ENCODE peak calls at places on chromosome 19, in ten cellular contexts. One of them, this sample, is unnamed.

GRCh38 chr19:35013047-35013819 is 13.1 kb downstream of the GRAMD1A start:
- DNase-seq in aorta: peak; percentile 84
- DNase-seq in lower lobe of right lung: peak; percentile 84
- DNase-seq in sigmoid colon: peak; percentile 92
- DNase-seq in CD8-positive, alpha-beta memory T cell: peak; percentile 87
- DNase-seq in brain microvascular endothelial cell: peak; percentile 40
- DNase-seq in thoracic aorta: peak; percentile 46
- DNase-seq in transverse colon: peak; percentile 77
- DNase-seq in IMR-90: peak; percentile 57
- DNase-seq in kidney: peak; percentile 91
- DNase-seq in this sample: no peak

GRCh38 chr19:50922316-50922853 is 11.2 kb upstream of the KLK4 start:
- DNase-seq in aorta: peak; percentile 63
- DNase-seq in lower lobe of right lung: peak; percentile 68
- DNase-seq in sigmoid colon: peak; percentile 80
- DNase-seq in CD8-positive, alpha-beta memory T cell: peak; percentile 61
- DNase-seq in brain microvascular endothelial cell: peak; percentile 37
- DNase-seq in thoracic aorta: no peak
- DNase-seq in transverse colon: peak; percentile 80
- DNase-seq in IMR-90: peak; percentile 67
- DNase-seq in kidney: peak; percentile 80
- DNase-seq in this sample: peak; percentile 72

GRCh38 chr19:50646074-50646807 is 3.0 kb upstream of the C19orf81 start:
- DNase-seq in aorta: no peak
- DNase-seq in lower lobe of right lung: no peak
- DNase-seq in sigmoid colon: no peak
- DNase-seq in CD8-positive, alpha-beta memory T cell: no peak
- DNase-seq in brain microvascular endothelial cell: peak; percentile 79
- DNase-seq in thoracic aorta: no peak
- DNase-seq in transverse colon: no peak
- DNase-seq in IMR-90: peak; percentile 54
- DNase-seq in kidney: no peak
- DNase-seq in this sample: no peak

GRCh38 chr19:33812388-33813330 is 16.0 kb downstream of the KCTD15 start:
- DNase-seq in aorta: no peak
- DNase-seq in lower lobe of right lung: peak; percentile 46
- DNase-seq in sigmoid colon: peak; percentile 40
- DNase-seq in CD8-positive, alpha-beta memory T cell: no peak
- DNase-seq in brain microvascular endothelial cell: no peak
- DNase-seq in thoracic aorta: no peak
- DNase-seq in transverse colon: no peak
- DNase-seq in IMR-90: no peak
- DNase-seq in kidney: peak; percentile 71
- DNase-seq in this sample: no peak

GRCh38 chr19:18006895-18007604 is 920 bp upstream of the ARRDC2 start:
- DNase-seq in aorta: peak; percentile 90
- DNase-seq in lower lobe of right lung: peak; percentile 90
- DNase-seq in sigmoid colon: peak; percentile 91
- DNase-seq in CD8-positive, alpha-beta memory T cell: peak; percentile 82
- DNase-seq in brain microvascular endothelial cell: peak; percentile 64
- DNase-seq in thoracic aorta: no peak
- DNase-seq in transverse colon: peak; percentile 88
- DNase-seq in IMR-90: peak; percentile 62
- DNase-seq in kidney: peak; percentile 93
- DNase-seq in this sample: peak; percentile 80

GRCh38 chr19:41595890-41596280 is 19.9 kb downstream of the CEACAM21 start:
- DNase-seq in aorta: no peak
- DNase-seq in lower lobe of right lung: no peak
- DNase-seq in sigmoid colon: no peak
- DNase-seq in CD8-positive, alpha-beta memory T cell: no peak
- DNase-seq in brain microvascular endothelial cell: no peak
- DNase-seq in thoracic aorta: no peak
- DNase-seq in transverse colon: no peak
- DNase-seq in IMR-90: no peak
- DNase-seq in kidney: no peak
- DNase-seq in this sample: no peak

GRCh38 chr19:35000647-35001501 is 751 bp downstream of the GRAMD1A start:
- DNase-seq in aorta: no peak
- DNase-seq in lower lobe of right lung: peak; percentile 62
- DNase-seq in sigmoid colon: no peak
- DNase-seq in CD8-positive, alpha-beta memory T cell: peak; percentile 76
- DNase-seq in brain microvascular endothelial cell: peak; percentile 31
- DNase-seq in thoracic aorta: no peak
- DNase-seq in transverse colon: peak; percentile 53
- DNase-seq in IMR-90: peak; percentile 50
- DNase-seq in kidney: no peak
- DNase-seq in this sample: no peak

GRCh38 chr19:38277549-38277948 is 13.2 kb downstream of the SPINT2 start:
- DNase-seq in aorta: no peak
- DNase-seq in lower lobe of right lung: no peak
- DNase-seq in sigmoid colon: no peak
- DNase-seq in CD8-positive, alpha-beta memory T cell: no peak
- DNase-seq in brain microvascular endothelial cell: no peak
- DNase-seq in thoracic aorta: no peak
- DNase-seq in transverse colon: no peak
- DNase-seq in IMR-90: peak; percentile 35
- DNase-seq in kidney: no peak
- DNase-seq in this sample: no peak

GRCh38 chr19:37738371-37738770 is 18.8 kb upstream of the ZNF607 start:
- DNase-seq in aorta: no peak
- DNase-seq in lower lobe of right lung: no peak
- DNase-seq in sigmoid colon: no peak
- DNase-seq in CD8-positive, alpha-beta memory T cell: no peak
- DNase-seq in brain microvascular endothelial cell: no peak
- DNase-seq in thoracic aorta: no peak
- DNase-seq in transverse colon: no peak
- DNase-seq in IMR-90: no peak
- DNase-seq in kidney: no peak
- DNase-seq in this sample: no peak

GRCh38 chr19:30402790-30403189 is 30.6 kb downstream of the ZNF536 start:
- DNase-seq in aorta: no peak
- DNase-seq in lower lobe of right lung: no peak
- DNase-seq in sigmoid colon: no peak
- DNase-seq in CD8-positive, alpha-beta memory T cell: no peak
- DNase-seq in brain microvascular endothelial cell: no peak
- DNase-seq in thoracic aorta: no peak
- DNase-seq in transverse colon: no peak
- DNase-seq in IMR-90: no peak
- DNase-seq in kidney: no peak
- DNase-seq in this sample: no peak

GRCh38 chr19:33460221-33460908 is 61.2 kb downstream of the PEPD start:
- DNase-seq in aorta: no peak
- DNase-seq in lower lobe of right lung: peak; percentile 30
- DNase-seq in sigmoid colon: no peak
- DNase-seq in CD8-positive, alpha-beta memory T cell: no peak
- DNase-seq in brain microvascular endothelial cell: no peak
- DNase-seq in thoracic aorta: no peak
- DNase-seq in transverse colon: no peak
- DNase-seq in IMR-90: no peak
- DNase-seq in kidney: no peak
- DNase-seq in this sample: no peak

GRCh38 chr19:46303702-46304397 is 7.0 kb downstream of the HIF3A start:
- DNase-seq in aorta: peak; percentile 50
- DNase-seq in lower lobe of right lung: peak; percentile 90
- DNase-seq in sigmoid colon: peak; percentile 90
- DNase-seq in CD8-positive, alpha-beta memory T cell: no peak
- DNase-seq in brain microvascular endothelial cell: peak; percentile 85
- DNase-seq in thoracic aorta: no peak
- DNase-seq in transverse colon: peak; percentile 95
- DNase-seq in IMR-90: no peak
- DNase-seq in kidney: peak; percentile 93
- DNase-seq in this sample: peak; percentile 54

GRCh38 chr19:39471756-39472536 is 8.7 kb upstream of the TIMM50 start:
- DNase-seq in aorta: no peak
- DNase-seq in lower lobe of right lung: no peak
- DNase-seq in sigmoid colon: no peak
- DNase-seq in CD8-positive, alpha-beta memory T cell: no peak
- DNase-seq in brain microvascular endothelial cell: no peak
- DNase-seq in thoracic aorta: no peak
- DNase-seq in transverse colon: no peak
- DNase-seq in IMR-90: no peak
- DNase-seq in kidney: no peak
- DNase-seq in this sample: no peak

DNA sequence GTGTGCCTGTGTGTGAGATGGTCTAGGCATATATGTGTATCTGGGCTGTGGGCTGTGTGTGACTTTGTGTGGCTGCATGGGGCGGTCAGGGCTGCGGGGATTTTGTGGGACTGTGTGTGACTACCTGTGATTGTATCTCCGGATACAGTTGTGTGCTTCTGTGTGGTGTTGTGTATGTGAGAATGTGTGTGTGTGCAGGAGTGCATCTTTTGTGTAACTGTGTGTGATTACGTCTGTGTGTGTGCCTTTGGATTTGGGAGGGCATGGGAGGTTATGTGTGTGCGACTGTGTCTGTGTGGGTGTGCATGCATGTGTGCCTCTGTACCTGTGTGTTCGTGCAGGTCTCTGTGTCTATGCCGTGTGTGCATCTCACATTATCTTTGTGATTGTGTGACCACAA is 7.4 kb downstream of the EHD2 start:
- DNase-seq in aorta: no peak
- DNase-seq in lower lobe of right lung: no peak
- DNase-seq in sigmoid colon: no peak
- DNase-seq in CD8-positive, alpha-beta memory T cell: no peak
- DNase-seq in brain microvascular endothelial cell: no peak
- DNase-seq in thoracic aorta: no peak
- DNase-seq in transverse colon: no peak
- DNase-seq in IMR-90: no peak
- DNase-seq in kidney: no peak
- DNase-seq in this sample: no peak
- H3K36me3 ChIP-seq in aorta: no peaks in the 10 kb centered on the region
- H3K36me3 ChIP-seq in lower lobe of right lung: peaks cover 35% of the 10 kb centered on the region
- H3K36me3 ChIP-seq in sigmoid colon: peaks cover 13% of the 10 kb centered on the region
- H3K36me3 ChIP-seq in CD8-positive, alpha-beta memory T cell: no peaks in the 10 kb centered on the region
- H3K36me3 ChIP-seq in brain microvascular endothelial cell: peaks cover 38% of the 10 kb centered on the region
- H3K36me3 ChIP-seq in thoracic aorta: peaks cover 20% of the 10 kb centered on the region
- H3K36me3 ChIP-seq in transverse colon: no peaks in the 10 kb centered on the region
- H3K36me3 ChIP-seq in IMR-90: peaks cover 50% of the 10 kb centered on the region
- H3K36me3 ChIP-seq in kidney: no peaks in the 10 kb centered on the region
- H3K36me3 ChIP-seq in this sample: no peaks in the 10 kb centered on the region

DNA sequence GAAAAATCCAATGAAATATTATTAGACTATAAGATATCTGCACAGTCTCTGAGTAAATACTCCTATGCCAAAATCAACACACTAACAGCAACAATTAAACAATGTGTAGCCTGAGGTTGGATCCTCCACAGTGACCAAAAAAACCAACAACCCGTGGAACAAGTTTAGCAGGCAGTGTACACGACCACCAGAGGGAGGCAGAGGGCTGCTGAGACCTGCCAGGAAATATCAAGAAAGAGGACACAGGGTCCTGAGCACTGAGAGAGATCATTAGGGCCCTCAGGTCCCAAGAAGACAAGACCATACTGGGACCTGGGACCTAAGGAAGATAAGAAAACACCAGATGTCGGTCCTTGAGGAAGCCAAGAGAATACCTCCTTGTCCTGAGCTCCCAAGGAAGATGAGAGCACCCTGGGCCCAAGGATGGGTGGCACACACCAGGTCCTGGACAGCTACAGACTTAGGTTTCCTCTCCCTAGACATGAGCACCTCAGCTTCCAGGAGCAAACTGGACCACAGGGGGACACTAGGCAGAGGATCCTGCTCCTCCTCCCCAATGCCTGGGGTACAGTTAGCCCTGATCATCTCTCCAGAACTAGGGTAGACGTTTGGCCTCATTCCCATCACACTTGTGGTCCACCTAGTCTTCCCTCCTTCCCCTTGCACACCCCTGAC is 822 bp upstream of the ZNF274 start:
- DNase-seq in aorta: peak; percentile 59
- DNase-seq in lower lobe of right lung: no peak
- DNase-seq in sigmoid colon: no peak
- DNase-seq in CD8-positive, alpha-beta memory T cell: peak; percentile 52
- DNase-seq in brain microvascular endothelial cell: peak; percentile 39
- DNase-seq in thoracic aorta: no peak
- DNase-seq in transverse colon: peak; percentile 42
- DNase-seq in IMR-90: no peak
- DNase-seq in kidney: no peak
- DNase-seq in this sample: peak; percentile 28
- H3K27ac ChIP-seq in aorta: no peak overlapping the region
- H3K27ac ChIP-seq in lower lobe of right lung: peak overlapping the region; percentile 99
- H3K27ac ChIP-seq in sigmoid colon: peak overlapping the region; percentile 93
- H3K27ac ChIP-seq in CD8-positive, alpha-beta memory T cell: peak overlapping the region; percentile 98
- H3K27ac ChIP-seq in brain microvascular endothelial cell: no peak overlapping the region
- H3K27ac ChIP-seq in thoracic aorta: peak overlapping the region; percentile 90
- H3K27ac ChIP-seq in transverse colon: peak overlapping the region; percentile 93
- H3K27ac ChIP-seq in IMR-90: peak overlapping the region; percentile 56
- H3K27ac ChIP-seq in kidney: peak overlapping the region; percentile 74
- H3K27ac ChIP-seq in this sample: peak overlapping the region; percentile 99

DNA sequence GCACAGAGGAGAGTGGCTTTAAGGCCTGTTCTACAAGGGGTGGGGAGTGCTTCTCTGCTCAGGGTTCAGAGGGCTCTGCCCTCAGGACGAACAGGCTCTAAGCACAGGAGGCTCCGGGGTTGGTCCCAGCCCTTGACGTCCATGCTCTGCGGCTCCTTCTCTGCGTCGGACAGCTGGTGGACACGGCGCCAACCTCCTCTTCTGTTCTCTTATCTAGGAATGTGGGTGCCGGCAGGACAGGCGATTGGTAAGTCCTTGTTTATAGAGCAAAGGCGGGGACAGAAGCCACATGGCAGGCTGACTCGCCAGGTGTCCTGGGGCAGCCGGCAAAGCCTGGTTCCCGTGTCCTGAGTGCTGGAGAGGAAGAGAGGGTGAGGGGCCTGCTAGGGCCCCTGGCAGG is 8.4 kb upstream of the RPS15 start:
- DNase-seq in aorta: no peak
- DNase-seq in lower lobe of right lung: no peak
- DNase-seq in sigmoid colon: no peak
- DNase-seq in CD8-positive, alpha-beta memory T cell: no peak
- DNase-seq in brain microvascular endothelial cell: no peak
- DNase-seq in thoracic aorta: no peak
- DNase-seq in transverse colon: peak; percentile 36
- DNase-seq in IMR-90: no peak
- DNase-seq in kidney: no peak
- DNase-seq in this sample: no peak
- H3K36me3 ChIP-seq in aorta: no peaks in the 10 kb centered on the region
- H3K36me3 ChIP-seq in lower lobe of right lung: peaks cover 99% of the 10 kb centered on the region
- H3K36me3 ChIP-seq in sigmoid colon: peaks cover 67% of the 10 kb centered on the region
- H3K36me3 ChIP-seq in CD8-positive, alpha-beta memory T cell: peaks cover 37% of the 10 kb centered on the region
- H3K36me3 ChIP-seq in brain microvascular endothelial cell: peaks cover 88% of the 10 kb centered on the region
- H3K36me3 ChIP-seq in thoracic aorta: peaks cover 63% of the 10 kb centered on the region
- H3K36me3 ChIP-seq in transverse colon: peaks cover 5% of the 10 kb centered on the region
- H3K36me3 ChIP-seq in IMR-90: peaks cover 73% of the 10 kb centered on the region
- H3K36me3 ChIP-seq in kidney: peaks cover 15% of the 10 kb centered on the region
- H3K36me3 ChIP-seq in this sample: peaks cover 11% of the 10 kb centered on the region

GRCh38 chr19:11138659-11139526 is 16.7 kb downstream of the SPC24 start:
- DNase-seq in aorta: peak; percentile 90
- DNase-seq in lower lobe of right lung: peak; percentile 61
- DNase-seq in sigmoid colon: peak; percentile 94
- DNase-seq in CD8-positive, alpha-beta memory T cell: no peak
- DNase-seq in brain microvascular endothelial cell: peak; percentile 73
- DNase-seq in thoracic aorta: peak; percentile 54
- DNase-seq in transverse colon: peak; percentile 62
- DNase-seq in IMR-90: peak; percentile 77
- DNase-seq in kidney: peak; percentile 96
- DNase-seq in this sample: peak; percentile 62
- H3K27ac ChIP-seq in aorta: peak overlapping the region; percentile 34
- H3K27ac ChIP-seq in lower lobe of right lung: peak overlapping the region; percentile 77
- H3K27ac ChIP-seq in sigmoid colon: peak overlapping the region; percentile 97
- H3K27ac ChIP-seq in CD8-positive, alpha-beta memory T cell: no peak overlapping the region
- H3K27ac ChIP-seq in brain microvascular endothelial cell: peak overlapping the region; percentile 66
- H3K27ac ChIP-seq in thoracic aorta: peak overlapping the region; percentile 99
- H3K27ac ChIP-seq in transverse colon: peak overlapping the region; percentile 89
- H3K27ac ChIP-seq in IMR-90: peak overlapping the region; percentile 97
- H3K27ac ChIP-seq in kidney: peak overlapping the region; percentile 83
- H3K27ac ChIP-seq in this sample: peak overlapping the region; percentile 93

GRCh38 chr19:55601127-55601526 is 1.0 kb downstream of the ZNF524 start:
- DNase-seq in aorta: no peak
- DNase-seq in lower lobe of right lung: no peak
- DNase-seq in sigmoid colon: no peak
- DNase-seq in CD8-positive, alpha-beta memory T cell: no peak
- DNase-seq in brain microvascular endothelial cell: no peak
- DNase-seq in thoracic aorta: no peak
- DNase-seq in transverse colon: no peak
- DNase-seq in IMR-90: no peak
- DNase-seq in kidney: no peak
- DNase-seq in this sample: no peak
- H3K36me3 ChIP-seq in aorta: no peaks in the 10 kb centered on the region
- H3K36me3 ChIP-seq in lower lobe of right lung: peaks cover 18% of the 10 kb centered on the region
- H3K36me3 ChIP-seq in sigmoid colon: peaks cover 3% of the 10 kb centered on the region
- H3K36me3 ChIP-seq in CD8-positive, alpha-beta memory T cell: peaks cover 1% of the 10 kb centered on the region
- H3K36me3 ChIP-seq in brain microvascular endothelial cell: peaks cover 8% of the 10 kb centered on the region
- H3K36me3 ChIP-seq in thoracic aorta: peaks cover 12% of the 10 kb centered on the region
- H3K36me3 ChIP-seq in transverse colon: no peaks in the 10 kb centered on the region
- H3K36me3 ChIP-seq in IMR-90: peaks cover 7% of the 10 kb centered on the region
- H3K36me3 ChIP-seq in kidney: peaks cover 2% of the 10 kb centered on the region
- H3K36me3 ChIP-seq in this sample: no peaks in the 10 kb centered on the region

This sample was measured in breast epithelium.